ENCODE peak calls at places on chromosomes 13 and 19, in ten cellular contexts. S, G, A, N, R, U, F, B, V and L are unnamed samples.

GRCh38 chr19:30217461-30217860 is 154.7 kb upstream of the ZNF536 start:
- DNase-seq in R (no peak), N (no peak), A (no peak), U (no peak), G (no peak), F (no peak), V (no peak), S (no peak), B (no peak), L (no peak)

GRCh38 chr19:40989453-40989852 is 1.6 kb upstream of the CYP2B6 start:
- DNase-seq in N (no peak), S (no peak), V (no peak), R (no peak), B (no peak), G (no peak), A (no peak), U (no peak), F (no peak), L (no peak)

GRCh38 chr13:50323440-50324070 is 308.3 kb downstream of the KCNRG start:
- DNase-seq in F (peak), B (no peak), R (no peak), V (no peak), N (no peak), S (peak), A (peak), G (no peak), U (no peak), L (peak)

GRCh38 chr13:33251131-33251629 is 34.4 kb downstream of the STARD13 start:
- DNase-seq in A (peak), V (no peak), B (no peak), G (no peak), N (no peak), S (peak), R (peak), F (peak), U (no peak), L (peak)

GRCh38 chr19:19134687-19135158 is 3.6 kb downstream of the TMEM161A start:
- DNase-seq in S (no peak), G (no peak), B (no peak), R (peak), U (peak), N (no peak), V (no peak), A (no peak), F (no peak), L (no peak)

GRCh38 chr19:45687599-45687998 is 4.2 kb downstream of the SNRPD2 start:
- DNase-seq in G (no peak), B (no peak), V (no peak), F (no peak), R (no peak), A (no peak), N (no peak), U (no peak), S (no peak), L (no peak)

GRCh38 chr13:35712907-35713685 is 236.6 kb upstream of the MAB21L1 start:
- DNase-seq in N (no peak), R (no peak), V (no peak), F (peak), B (no peak), A (peak), U (no peak), G (no peak), S (peak), L (no peak)

GRCh38 chr19:3586707-3587346 is 1.5 kb downstream of the GIPC3 start:
- DNase-seq in B (no peak), V (no peak), S (no peak), G (no peak), A (no peak), F (no peak), R (no peak), N (no peak), U (no peak), L (no peak)

GRCh38 chr13:39038569-39038898 is 278 bp downstream of the NHLRC3 start:
- DNase-seq in S (no peak), U (peak), A (peak), G (peak), N (peak), V (no peak), F (no peak), B (no peak), R (peak), L (no peak)

GRCh38 chr13:96984061-96984508 is 10.2 kb downstream of the OXGR1 start:
- DNase-seq in S (peak), U (no peak), A (peak), R (peak), F (no peak), G (peak), N (no peak), B (no peak), V (no peak), L (no peak)

GRCh38 chr13:42395066-42395821 is 123.3 kb downstream of the AKAP11 start:
- DNase-seq in B (no peak), A (no peak), F (no peak), S (no peak), N (no peak), G (no peak), U (no peak), R (no peak), V (no peak), L (no peak)

GRCh38 chr19:1563251-1563650 is 4.9 kb downstream of the MEX3D start:
- DNase-seq in R (no peak), B (no peak), V (no peak), F (no peak), U (no peak), G (no peak), A (no peak), N (no peak), S (no peak), L (no peak)

GRCh38 chr13:95256086-95256485 is 45.2 kb downstream of the ABCC4 start:
- DNase-seq in U (no peak), N (no peak), R (no peak), S (peak), A (peak), F (peak), B (no peak), G (no peak), V (no peak), L (peak)

GRCh38 chr19:19342086-19343015 is 21.7 kb downstream of the MAU2 start:
- DNase-seq in U (peak), V (peak), G (peak), S (peak), N (no peak), F (no peak), A (peak), R (peak), B (peak), L (no peak)

GRCh38 chr19:58097783-58098681 is at the start of gene ZSCAN18:
- DNase-seq in U (no peak), R (peak), A (peak), N (peak), B (peak), G (peak), S (peak), V (peak), F (peak), L (peak)

GRCh38 chr13:108214511-108215383 is 589 bp downstream of the LIG4 start:
- DNase-seq in A (no peak), F (no peak), V (no peak), B (no peak), U (peak), N (no peak), S (peak), G (no peak), R (no peak), L (no peak)

GRCh38 chr13:97844151-97844550 is 109.3 kb upstream of the IPO5 start:
- DNase-seq in S (peak), A (no peak), R (no peak), U (no peak), B (no peak), N (no peak), G (no peak), F (no peak), V (no peak), L (no peak)

GRCh38 chr13:51147732-51148131 is 36.7 kb upstream of the C13orf42 start:
- DNase-seq in U (no peak), G (no peak), A (no peak), N (no peak), F (no peak), S (no peak), V (no peak), B (no peak), R (no peak), L (no peak)

GRCh38 chr13:61466280-61466679 is 50.6 kb upstream of the PCDH20 start:
- DNase-seq in S (peak), B (no peak), V (no peak), U (no peak), F (no peak), R (no peak), G (no peak), A (no peak), N (no peak), L (no peak)

GRCh38 chr19:38142176-38143035 is 81.6 kb downstream of the DPF1 start:
- DNase-seq in F (no peak), G (peak), U (peak), B (peak), R (peak), A (peak), V (peak), S (peak), N (no peak), L (no peak)

GRCh38 chr19:20359933-20360720 is 193.1 kb downstream of the ZNF486 start:
- DNase-seq in G (no peak), R (no peak), F (no peak), V (no peak), N (no peak), S (peak), B (peak), A (no peak), U (peak), L (no peak)

GRCh38 chr19:4277051-4277700 is 1.9 kb upstream of the SHD start:
- DNase-seq in S (no peak), F (no peak), U (no peak), G (no peak), B (no peak), V (no peak), N (no peak), A (no peak), R (no peak), L (no peak)

GRCh38 chr13:73133536-73133935 is 74.7 kb downstream of the KLF5 start:
- DNase-seq in F (no peak), A (peak), R (no peak), B (no peak), G (peak), N (no peak), V (no peak), S (peak), U (no peak), L (no peak)

GRCh38 chr19:1270168-1270853 is 1.2 kb downstream of the CIRBP start:
- DNase-seq in V (no peak), G (no peak), N (no peak), A (no peak), R (no peak), S (no peak), B (no peak), U (peak), F (no peak), L (no peak)

GRCh38 chr13:101917475-101917810 is 465.0 kb downstream of the ITGBL1 start:
- DNase-seq in S (no peak), U (no peak), V (no peak), G (no peak), F (no peak), A (no peak), B (no peak), N (no peak), R (no peak), L (no peak)

GRCh38 chr13:99221567-99222239 is 21.0 kb downstream of the UBAC2 start:
- DNase-seq in S (no peak), N (no peak), F (no peak), R (no peak), G (no peak), A (no peak), U (no peak), B (no peak), V (no peak), L (no peak)

GRCh38 chr19:40771101-40771539 is 4.2 kb upstream of the MIA start:
- DNase-seq in F (no peak), N (no peak), S (no peak), R (no peak), G (no peak), V (no peak), A (peak), B (no peak), U (peak), L (no peak)

GRCh38 chr13:99500839-99501134 is 485 bp upstream of the TM9SF2 start:
- DNase-seq in R (no peak), S (no peak), U (no peak), B (no peak), F (no peak), A (no peak), V (no peak), N (no peak), G (no peak), L (no peak)

GRCh38 chr19:19948800-19949199 is 48.1 kb downstream of the ZNF93 start:
- DNase-seq in S (no peak), G (no peak), V (no peak), U (no peak), B (no peak), N (no peak), R (no peak), A (no peak), F (no peak), L (no peak)

GRCh38 chr19:39384839-39385568 is 5.9 kb downstream of the PAF1 start:
- DNase-seq in F (no peak), V (no peak), S (no peak), N (no peak), G (no peak), A (no peak), U (no peak), R (no peak), B (no peak), L (no peak)

GRCh38 chr19:18697680-18698079 is 14.2 kb downstream of the CRTC1 start:
- DNase-seq in U (peak), A (no peak), B (peak), V (no peak), R (no peak), N (no peak), F (no peak), S (no peak), G (peak), L (no peak)

GRCh38 chr13:98517576-98518310 is 59.2 kb downstream of the STK24 start:
- DNase-seq in N (peak), G (no peak), V (no peak), R (no peak), B (no peak), S (no peak), F (no peak), A (no peak), U (no peak), L (no peak)

GRCh38 chr13:64551755-64552154 is 2678.4 kb downstream of the PCDH9 start:
- DNase-seq in A (peak), F (peak), B (no peak), G (no peak), R (no peak), V (no peak), U (no peak), N (no peak), S (peak), L (peak)

GRCh38 chr13:77516342-77516789 is 19.1 kb upstream of the SCEL start:
- DNase-seq in S (peak), B (no peak), R (no peak), U (no peak), N (no peak), G (no peak), A (peak), F (no peak), V (no peak), L (no peak)

GRCh38 chr13:113162783-113163685 is 4.6 kb downstream of the PROZ start:
- DNase-seq in R (no peak), S (no peak), U (no peak), N (no peak), F (no peak), V (no peak), A (no peak), B (no peak), G (no peak), L (no peak)

GRCh38 chr19:27774827-27775226 is 1438.1 kb downstream of the UQCRFS1 start:
- DNase-seq in B (no peak), R (no peak), F (no peak), G (no peak), S (no peak), U (peak), N (no peak), V (no peak), A (peak), L (no peak)

GRCh38 chr19:21468791-21469190 is 36.6 kb upstream of the ZNF429 start:
- DNase-seq in V (no peak), N (no peak), S (no peak), B (no peak), G (no peak), R (no peak), A (no peak), F (no peak), U (no peak), L (no peak)

GRCh38 chr13:52651880-52652169 is 811 bp upstream of the SUGT1 start:
- DNase-seq in F (no peak), V (peak), A (no peak), G (no peak), N (no peak), R (no peak), S (no peak), U (no peak), B (no peak), L (no peak)

GRCh38 chr19:11581740-11582139 is 4.3 kb upstream of the ACP5 start:
- DNase-seq in G (peak), B (no peak), V (no peak), N (no peak), A (peak), R (no peak), S (no peak), U (peak), F (no peak), L (no peak)

GRCh38 chr13:97369269-97369893 is 64.6 kb upstream of the RAP2A start:
- DNase-seq in G (no peak), A (peak), U (no peak), N (no peak), F (no peak), B (no peak), R (no peak), V (no peak), S (no peak), L (no peak)

GRCh38 chr19:7872306-7873204 is 1.6 kb downstream of the PRR36 start:
- DNase-seq in B (no peak), F (no peak), U (no peak), R (no peak), G (no peak), S (no peak), N (no peak), A (no peak), V (no peak), L (no peak)
- H3K4me3 ChIP-seq in B (no peak), F (peak), U (no peak), R (no peak), G (no peak), S (no peak), N (no peak), A (peak), V (peak), L (peak)

DNA sequence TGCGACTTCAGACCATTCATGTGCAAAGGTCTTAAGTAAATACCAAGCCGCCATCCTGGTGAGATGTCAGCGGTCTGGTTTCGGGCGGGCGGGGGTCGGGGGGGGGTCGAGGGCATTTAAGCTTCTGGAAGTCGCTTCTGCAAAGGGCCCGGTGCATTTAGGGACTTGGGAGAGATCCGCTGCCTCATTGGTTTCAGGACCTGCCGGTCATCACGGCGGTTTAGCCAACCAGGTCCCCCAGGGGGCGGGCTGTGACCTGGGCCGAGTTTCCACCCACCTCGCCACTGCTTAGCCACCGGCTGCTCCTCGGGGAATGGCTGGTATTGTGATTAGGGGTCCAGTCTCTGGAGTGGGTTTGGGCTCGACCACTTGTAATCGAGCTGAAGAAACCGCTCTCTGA is 7.8 kb downstream of the ANKLE1 start:
- DNase-seq in N (no peak), A (peak), V (peak), R (peak), B (no peak), F (no peak), S (peak), G (peak), U (peak), L (peak)
- H3K4me3 ChIP-seq in N (no peak), A (peak), V (peak), R (no peak), B (no peak), F (peak), S (no peak), G (no peak), U (no peak), L (peak)

GRCh38 chr19:17524651-17525050 is 13.2 kb downstream of the PGLS start:
- DNase-seq in V (no peak), R (no peak), U (no peak), B (no peak), A (no peak), F (no peak), N (no peak), S (no peak), G (no peak), L (no peak)

GRCh38 chr19:17526922-17527321 is 15.5 kb downstream of the PGLS start:
- DNase-seq in R (no peak), N (no peak), F (no peak), B (no peak), S (no peak), A (no peak), U (peak), V (no peak), G (peak), L (no peak)

GRCh38 chr19:17527326-17527725 is 15.9 kb downstream of the PGLS start:
- DNase-seq in U (peak), A (no peak), S (no peak), G (no peak), V (no peak), B (no peak), F (no peak), N (no peak), R (no peak), L (no peak)

GRCh38 chr19:17522988-17523872 is 11.8 kb downstream of the PGLS start:
- DNase-seq in F (no peak), V (no peak), R (no peak), N (peak), B (no peak), A (no peak), S (no peak), U (peak), G (peak), L (no peak)

GRCh38 chr19:17525141-17525540 is 13.7 kb downstream of the PGLS start:
- DNase-seq in U (no peak), N (no peak), A (no peak), R (no peak), V (no peak), B (no peak), F (no peak), G (no peak), S (no peak), L (no peak)
- H3K4me3 ChIP-seq in U (no peak), N (no peak), A (no peak), R (no peak), V (no peak), B (no peak), F (no peak), G (no peak), S (no peak), L (no peak)

GRCh38 chr19:33621811-33622504 is at the start of gene CHST8:
- DNase-seq in N (no peak), A (peak), R (no peak), B (no peak), U (no peak), S (peak), F (no peak), G (peak), V (peak), L (no peak)
- H3K4me3 ChIP-seq in N (no peak), A (no peak), R (no peak), B (peak), U (no peak), S (peak), F (peak), G (peak), V (peak), L (peak)

GRCh38 chr19:6767357-6768235 is at the start of gene SH2D3A:
- DNase-seq in F (no peak), R (no peak), B (no peak), U (peak), V (peak), A (peak), G (peak), S (peak), N (peak), L (no peak)
- H3K4me3 ChIP-seq in F (no peak), R (no peak), B (peak), U (peak), V (peak), A (peak), G (peak), S (peak), N (peak), L (peak)

GRCh38 chr13:26759907-26760834 is at the start of gene GPR12:
- DNase-seq in U (no peak), S (no peak), B (peak), F (no peak), G (no peak), V (no peak), N (no peak), A (peak), R (no peak), L (no peak)
- H3K4me3 ChIP-seq in U (no peak), S (no peak), B (peak), F (no peak), G (peak), V (peak), N (no peak), A (peak), R (peak), L (peak)

DNA sequence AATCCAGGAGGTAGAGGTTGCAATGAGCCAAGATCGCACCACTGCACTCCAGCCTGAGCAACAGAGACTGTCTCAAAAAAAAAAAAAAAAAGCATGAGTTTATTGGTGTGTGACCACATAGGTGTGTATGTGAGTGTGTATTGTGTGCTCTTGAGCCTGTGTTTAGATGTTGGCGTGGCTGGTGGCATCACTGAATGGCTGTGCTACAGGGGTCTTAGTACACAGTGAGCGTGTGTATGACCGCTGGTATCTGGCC is 2.5 kb downstream of the SLC1A5 start:
- DNase-seq in G (no peak), A (no peak), N (no peak), S (no peak), U (no peak), F (no peak), R (no peak), B (no peak), V (no peak), L (no peak)
- H3K4me3 ChIP-seq in G (peak), A (peak), N (peak), S (peak), U (peak), F (peak), R (no peak), B (peak), V (peak), L (peak)

DNA sequence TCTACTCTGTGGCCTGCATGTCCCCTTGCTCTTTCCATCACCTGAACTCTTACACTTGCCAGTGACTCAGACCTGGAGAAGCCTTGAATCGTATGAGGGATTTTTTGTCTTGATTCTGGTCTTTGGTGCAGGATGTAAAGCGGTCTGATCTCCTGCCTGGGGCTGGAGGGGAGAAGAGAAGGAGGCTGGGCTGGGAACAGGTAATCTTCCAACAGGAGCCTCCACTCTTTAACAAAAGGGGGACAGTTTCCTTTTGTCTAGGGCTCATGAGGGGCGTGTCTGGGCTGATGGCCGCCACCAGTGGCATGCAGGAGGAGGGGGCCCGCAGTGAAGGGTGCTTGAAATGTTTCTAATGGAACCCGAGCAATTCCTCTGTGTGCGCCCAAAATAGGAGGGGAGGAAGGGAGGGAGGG is 24.7 kb downstream of the NFIX start:
- DNase-seq in N (no peak), S (no peak), F (no peak), B (no peak), G (no peak), R (no peak), V (peak), U (no peak), A (no peak), L (no peak)
- H3K4me3 ChIP-seq in N (no peak), S (no peak), F (no peak), B (peak), G (no peak), R (no peak), V (no peak), U (no peak), A (no peak), L (no peak)